ENCODE peak calls at places on chromosomes 4 and X, in five cellular contexts. One of them, this sample, is unnamed. For H3K4me1 and H3K27me3, the result is how much of the 10 kb centered on the place peaks cover.

GRCh38 chr4:38993683-38994082 is 38.5 kb downstream of the TMEM156 start:
- DNase-seq in lower lobe of right lung: no peak
- DNase-seq in tibial artery: no peak
- DNase-seq in SJSA1: no peak
- DNase-seq in K562: peak
- DNase-seq in this sample: no peak

GRCh38 chrX:45372151-45372550 is 171.5 kb upstream of the DIPK2B start:
- DNase-seq in tibial artery: no peak
- DNase-seq in K562: no peak
- DNase-seq in SJSA1: no peak
- DNase-seq in lower lobe of right lung: no peak
- DNase-seq in this sample: no peak

GRCh38 chr4:44760142-44760898 is 34.0 kb upstream of the GNPDA2 start:
- DNase-seq in SJSA1: peak
- DNase-seq in lower lobe of right lung: no peak
- DNase-seq in tibial artery: no peak
- DNase-seq in K562: peak
- DNase-seq in this sample: no peak

GRCh38 chr4:41012308-41012707 is 202.0 kb downstream of the APBB2 start:
- DNase-seq in K562: no peak
- DNase-seq in lower lobe of right lung: no peak
- DNase-seq in tibial artery: no peak
- DNase-seq in SJSA1: no peak
- DNase-seq in this sample: no peak

GRCh38 chr4:93313207-93313606 is 515.3 kb upstream of the ATOH1 start:
- DNase-seq in K562: no peak
- DNase-seq in lower lobe of right lung: no peak
- DNase-seq in SJSA1: no peak
- DNase-seq in tibial artery: no peak
- DNase-seq in this sample: no peak

GRCh38 chrX:17553451-17553850 is 178.5 kb downstream of the NHS start:
- DNase-seq in lower lobe of right lung: no peak
- DNase-seq in SJSA1: peak
- DNase-seq in tibial artery: peak
- DNase-seq in K562: no peak
- DNase-seq in this sample: no peak

GRCh38 chr4:78200004-78200403 is 142.9 kb downstream of the FRAS1 start:
- DNase-seq in lower lobe of right lung: no peak
- DNase-seq in K562: no peak
- DNase-seq in SJSA1: no peak
- DNase-seq in tibial artery: no peak
- DNase-seq in this sample: no peak

GRCh38 chr4:54913751-54914526 is 211.5 kb downstream of the KDR start:
- DNase-seq in lower lobe of right lung: no peak
- DNase-seq in K562: no peak
- DNase-seq in tibial artery: peak
- DNase-seq in SJSA1: no peak
- DNase-seq in this sample: no peak

GRCh38 chrX:85506871-85507270 is 127.4 kb upstream of the POF1B start:
- DNase-seq in tibial artery: no peak
- DNase-seq in lower lobe of right lung: no peak
- DNase-seq in K562: no peak
- DNase-seq in SJSA1: no peak
- DNase-seq in this sample: no peak

GRCh38 chr4:12555011-12555410 is 929.1 kb downstream of the RAB28 start:
- DNase-seq in K562: no peak
- DNase-seq in lower lobe of right lung: no peak
- DNase-seq in SJSA1: no peak
- DNase-seq in tibial artery: no peak
- DNase-seq in this sample: no peak

GRCh38 chr4:119135721-119136121 is at the start of gene MYOZ2:
- DNase-seq in SJSA1: no peak
- DNase-seq in tibial artery: no peak
- DNase-seq in lower lobe of right lung: no peak
- DNase-seq in K562: no peak
- DNase-seq in this sample: no peak

GRCh38 chr4:68864438-68865177 is 48.8 kb downstream of the UGT2B10 start:
- DNase-seq in K562: peak
- DNase-seq in lower lobe of right lung: no peak
- DNase-seq in tibial artery: no peak
- DNase-seq in SJSA1: no peak
- DNase-seq in this sample: no peak

GRCh38 chrX:39453847-39454645 is 643.7 kb downstream of the BCOR start:
- DNase-seq in K562: no peak
- DNase-seq in tibial artery: no peak
- DNase-seq in SJSA1: no peak
- DNase-seq in lower lobe of right lung: no peak
- DNase-seq in this sample: no peak

GRCh38 chr4:59553739-59554126 is 1646.4 kb upstream of the ADGRL3 start:
- DNase-seq in tibial artery: no peak
- DNase-seq in SJSA1: peak
- DNase-seq in K562: no peak
- DNase-seq in lower lobe of right lung: no peak
- DNase-seq in this sample: no peak

GRCh38 chr4:7742807-7743158 is 196.9 kb downstream of the AFAP1 start:
- DNase-seq in tibial artery: no peak
- DNase-seq in lower lobe of right lung: peak
- DNase-seq in SJSA1: no peak
- DNase-seq in K562: no peak
- DNase-seq in this sample: no peak

GRCh38 chr4:112284662-112285411 is 867 bp downstream of the TIFA start:
- DNase-seq in lower lobe of right lung: peak
- DNase-seq in K562: peak
- DNase-seq in tibial artery: no peak
- DNase-seq in SJSA1: peak
- DNase-seq in this sample: no peak

GRCh38 chr4:47829438-47829837 is 8.4 kb downstream of the CORIN start:
- DNase-seq in lower lobe of right lung: no peak
- DNase-seq in SJSA1: no peak
- DNase-seq in tibial artery: no peak
- DNase-seq in K562: no peak
- DNase-seq in this sample: peak

DNA sequence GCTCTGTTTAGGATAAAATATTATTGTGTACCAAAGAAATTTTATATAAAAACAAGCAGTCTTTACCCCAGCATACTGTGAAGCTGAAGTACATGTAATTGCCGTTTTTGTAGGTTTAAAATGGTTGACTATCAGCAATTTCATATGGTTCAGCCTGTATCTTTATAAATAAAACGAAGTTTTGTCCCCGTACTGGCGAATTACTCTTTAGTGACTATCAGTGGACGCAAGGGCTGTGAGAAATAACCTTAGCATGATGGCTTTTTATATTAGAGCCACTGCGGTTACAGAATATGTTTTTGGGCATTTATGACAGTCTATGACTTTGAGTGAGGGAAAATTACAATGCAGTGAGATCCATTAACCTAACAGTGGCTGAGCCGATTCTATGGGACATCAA is 1.2 kb downstream of the GPM6B start:
- DNase-seq in SJSA1: no peak
- DNase-seq in lower lobe of right lung: no peak
- DNase-seq in K562: no peak
- DNase-seq in tibial artery: no peak
- DNase-seq in this sample: no peak
- H3K4me1 ChIP-seq in SJSA1: under half
- H3K4me1 ChIP-seq in lower lobe of right lung: under half
- H3K4me1 ChIP-seq in K562: under half
- H3K4me1 ChIP-seq in tibial artery: under half
- H3K4me1 ChIP-seq in this sample: under half

DNA sequence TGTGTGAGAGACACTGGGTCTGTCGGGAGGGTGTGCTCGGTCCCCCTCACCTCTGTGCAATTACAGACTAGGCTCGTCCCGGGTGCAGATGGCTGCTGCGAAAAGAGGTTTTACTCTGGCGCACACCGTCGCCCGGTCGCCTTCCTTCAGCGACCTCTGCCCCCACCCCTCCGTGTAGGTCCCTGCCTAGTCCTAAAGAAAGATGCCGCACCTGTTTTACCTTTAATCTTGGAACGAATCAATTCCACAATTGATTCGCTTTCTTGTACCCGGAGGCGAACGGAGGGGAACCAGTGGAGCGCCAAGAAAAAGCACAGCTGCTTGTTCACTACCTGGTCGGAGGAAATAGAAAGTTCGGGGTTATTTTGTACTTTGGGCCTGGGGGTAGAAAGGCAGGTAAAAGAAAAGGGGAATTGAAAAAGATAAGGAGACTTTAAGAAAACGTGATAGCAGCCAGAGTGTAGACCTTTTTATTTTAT is 1.2 kb downstream of the NPNT start:
- DNase-seq in K562: no peak
- DNase-seq in SJSA1: no peak
- DNase-seq in tibial artery: no peak
- DNase-seq in lower lobe of right lung: no peak
- DNase-seq in this sample: no peak
- H3K27me3 ChIP-seq in K562: under half
- H3K27me3 ChIP-seq in SJSA1: half or more
- H3K27me3 ChIP-seq in tibial artery: under half
- H3K27me3 ChIP-seq in lower lobe of right lung: under half
- H3K27me3 ChIP-seq in this sample: under half

GRCh38 chr4:114997596-114997995 is 115.8 kb downstream of the NDST4 start:
- DNase-seq in SJSA1: peak
- DNase-seq in K562: no peak
- DNase-seq in tibial artery: no peak
- DNase-seq in lower lobe of right lung: no peak
- DNase-seq in this sample: no peak
- H3K27ac ChIP-seq in SJSA1: no peak
- H3K27ac ChIP-seq in K562: no peak
- H3K27ac ChIP-seq in tibial artery: no peak
- H3K27ac ChIP-seq in lower lobe of right lung: no peak
- H3K27ac ChIP-seq in this sample: no peak

GRCh38 chr4:94566420-94566819 is 114.7 kb downstream of the PDLIM5 start:
- DNase-seq in K562: no peak
- DNase-seq in SJSA1: no peak
- DNase-seq in tibial artery: no peak
- DNase-seq in lower lobe of right lung: no peak
- DNase-seq in this sample: no peak
- H3K4me1 ChIP-seq in K562: under half
- H3K4me1 ChIP-seq in SJSA1: under half
- H3K4me1 ChIP-seq in tibial artery: under half
- H3K4me1 ChIP-seq in lower lobe of right lung: under half
- H3K4me1 ChIP-seq in this sample: half or more

This sample was measured in heart left ventricle.